ENCODE peak calls at places on chromosomes 16 and 17, in four cellular contexts. One of them, this sample, is unnamed.

GRCh38 chr17:31580331-31581021 is 189.0 kb downstream of the RAB11FIP4 start:
- DNase-seq in occipital lobe: peak
- DNase-seq in germinal center: no peak
- DNase-seq in EH: peak
- DNase-seq in this sample: no peak

GRCh38 chr16:52634101-52634500 is 87.2 kb upstream of the TOX3 start:
- DNase-seq in germinal center: no peak
- DNase-seq in occipital lobe: no peak
- DNase-seq in EH: no peak
- DNase-seq in this sample: no peak

GRCh38 chr16:71637398-71637797 is 11.4 kb downstream of the MARVELD3 start:
- DNase-seq in EH: peak
- DNase-seq in occipital lobe: no peak
- DNase-seq in germinal center: no peak
- DNase-seq in this sample: no peak

GRCh38 chr17:17206149-17206912 is at the start of gene PLD6:
- DNase-seq in germinal center: peak
- DNase-seq in occipital lobe: peak
- DNase-seq in EH: peak
- DNase-seq in this sample: peak

GRCh38 chr16:87457051-87457611 is 35.7 kb downstream of the ZCCHC14 start:
- DNase-seq in germinal center: no peak
- DNase-seq in occipital lobe: no peak
- DNase-seq in EH: peak
- DNase-seq in this sample: no peak

GRCh38 chr17:44221072-44221861 is 1.8 kb upstream of the UBTF start:
- DNase-seq in EH: peak
- DNase-seq in germinal center: peak
- DNase-seq in occipital lobe: peak
- DNase-seq in this sample: peak

GRCh38 chr17:76689859-76690258 is 20.9 kb downstream of the MXRA7 start:
- DNase-seq in germinal center: no peak
- DNase-seq in EH: no peak
- DNase-seq in occipital lobe: no peak
- DNase-seq in this sample: no peak

GRCh38 chr16:23771027-23771426 is 16.2 kb downstream of the CHP2 start:
- DNase-seq in germinal center: no peak
- DNase-seq in EH: no peak
- DNase-seq in occipital lobe: no peak
- DNase-seq in this sample: no peak

GRCh38 chr17:13474073-13474800 is 127.5 kb downstream of the HS3ST3A1 start:
- DNase-seq in germinal center: no peak
- DNase-seq in EH: no peak
- DNase-seq in occipital lobe: no peak
- DNase-seq in this sample: no peak

GRCh38 chr17:39132192-39132600 is 19.2 kb downstream of the PLXDC1 start:
- DNase-seq in EH: peak
- DNase-seq in occipital lobe: no peak
- DNase-seq in germinal center: no peak
- DNase-seq in this sample: no peak

GRCh38 chr17:59769891-59770290 is 62.4 kb downstream of the VMP1 start:
- DNase-seq in occipital lobe: no peak
- DNase-seq in germinal center: no peak
- DNase-seq in EH: no peak
- DNase-seq in this sample: no peak

GRCh38 chr17:36652716-36653115 is 51.3 kb downstream of the MRM1 start:
- DNase-seq in occipital lobe: no peak
- DNase-seq in germinal center: no peak
- DNase-seq in EH: no peak
- DNase-seq in this sample: no peak

GRCh38 chr16:84513111-84514065 is 8.9 kb upstream of the MEAK7 start:
- DNase-seq in occipital lobe: no peak
- DNase-seq in germinal center: no peak
- DNase-seq in EH: peak
- DNase-seq in this sample: no peak

This sample was measured in posterior cingulate gyrus.